ENCODE peak calls at places on chromosome 1, in ten cellular contexts. One of them, this sample, is unnamed.

GRCh38 chr1:230099435-230099834 is 32.4 kb downstream of the GALNT2 start:
- DNase-seq in activated CD4-positive, alpha-beta T cell treated with anti-CD3 and anti-CD28 coated beads for 24 hours: no peak
- DNase-seq in islet precursor cell: no peak
- DNase-seq in Daoy: no peak
- DNase-seq in lung microvascular endothelial cell: no peak
- DNase-seq in immature natural killer cell: no peak
- DNase-seq in heart left ventricle: no peak
- DNase-seq in AG04450: no peak
- DNase-seq in NCI-H1694: peak
- DNase-seq in stimulated activated CD8-positive, alpha-beta memory T cell treated with anti-CD3 and anti-CD28 coated beads, Interleukin-4, amount 100 ng/mL, for 4 hours: no peak
- DNase-seq in this sample: no peak

GRCh38 chr1:41837691-41838090 is 81.0 kb downstream of the HIVEP3 start:
- DNase-seq in activated CD4-positive, alpha-beta T cell treated with anti-CD3 and anti-CD28 coated beads for 24 hours: no peak
- DNase-seq in islet precursor cell: no peak
- DNase-seq in Daoy: no peak
- DNase-seq in lung microvascular endothelial cell: no peak
- DNase-seq in immature natural killer cell: no peak
- DNase-seq in heart left ventricle: no peak
- DNase-seq in AG04450: no peak
- DNase-seq in NCI-H1694: no peak
- DNase-seq in stimulated activated CD8-positive, alpha-beta memory T cell treated with anti-CD3 and anti-CD28 coated beads, Interleukin-4, amount 100 ng/mL, for 4 hours: no peak
- DNase-seq in this sample: no peak

GRCh38 chr1:147609358-147609757 is 61.0 kb downstream of the ACP6 start:
- DNase-seq in activated CD4-positive, alpha-beta T cell treated with anti-CD3 and anti-CD28 coated beads for 24 hours: no peak
- DNase-seq in islet precursor cell: no peak
- DNase-seq in Daoy: no peak
- DNase-seq in lung microvascular endothelial cell: no peak
- DNase-seq in immature natural killer cell: no peak
- DNase-seq in heart left ventricle: no peak
- DNase-seq in AG04450: no peak
- DNase-seq in NCI-H1694: no peak
- DNase-seq in stimulated activated CD8-positive, alpha-beta memory T cell treated with anti-CD3 and anti-CD28 coated beads, Interleukin-4, amount 100 ng/mL, for 4 hours: no peak
- DNase-seq in this sample: no peak

GRCh38 chr1:67570473-67571143 is 114.4 kb upstream of the GADD45A start:
- DNase-seq in activated CD4-positive, alpha-beta T cell treated with anti-CD3 and anti-CD28 coated beads for 24 hours: no peak
- DNase-seq in islet precursor cell: peak
- DNase-seq in Daoy: peak
- DNase-seq in lung microvascular endothelial cell: no peak
- DNase-seq in immature natural killer cell: no peak
- DNase-seq in heart left ventricle: no peak
- DNase-seq in AG04450: peak
- DNase-seq in NCI-H1694: no peak
- DNase-seq in stimulated activated CD8-positive, alpha-beta memory T cell treated with anti-CD3 and anti-CD28 coated beads, Interleukin-4, amount 100 ng/mL, for 4 hours: no peak
- DNase-seq in this sample: no peak

GRCh38 chr1:217026506-217026905 is 303.3 kb upstream of the ESRRG start:
- DNase-seq in activated CD4-positive, alpha-beta T cell treated with anti-CD3 and anti-CD28 coated beads for 24 hours: no peak
- DNase-seq in islet precursor cell: no peak
- DNase-seq in Daoy: no peak
- DNase-seq in lung microvascular endothelial cell: no peak
- DNase-seq in immature natural killer cell: no peak
- DNase-seq in heart left ventricle: no peak
- DNase-seq in AG04450: no peak
- DNase-seq in NCI-H1694: no peak
- DNase-seq in stimulated activated CD8-positive, alpha-beta memory T cell treated with anti-CD3 and anti-CD28 coated beads, Interleukin-4, amount 100 ng/mL, for 4 hours: no peak
- DNase-seq in this sample: no peak

GRCh38 chr1:77342745-77343144 is 60.9 kb downstream of the AK5 start:
- DNase-seq in activated CD4-positive, alpha-beta T cell treated with anti-CD3 and anti-CD28 coated beads for 24 hours: no peak
- DNase-seq in islet precursor cell: no peak
- DNase-seq in Daoy: no peak
- DNase-seq in lung microvascular endothelial cell: no peak
- DNase-seq in immature natural killer cell: no peak
- DNase-seq in heart left ventricle: no peak
- DNase-seq in AG04450: no peak
- DNase-seq in NCI-H1694: no peak
- DNase-seq in stimulated activated CD8-positive, alpha-beta memory T cell treated with anti-CD3 and anti-CD28 coated beads, Interleukin-4, amount 100 ng/mL, for 4 hours: no peak
- DNase-seq in this sample: no peak

GRCh38 chr1:210541680-210542358 is 213.1 kb downstream of the HHAT start:
- DNase-seq in activated CD4-positive, alpha-beta T cell treated with anti-CD3 and anti-CD28 coated beads for 24 hours: no peak
- DNase-seq in islet precursor cell: peak
- DNase-seq in Daoy: peak
- DNase-seq in lung microvascular endothelial cell: no peak
- DNase-seq in immature natural killer cell: no peak
- DNase-seq in heart left ventricle: no peak
- DNase-seq in AG04450: no peak
- DNase-seq in NCI-H1694: no peak
- DNase-seq in stimulated activated CD8-positive, alpha-beta memory T cell treated with anti-CD3 and anti-CD28 coated beads, Interleukin-4, amount 100 ng/mL, for 4 hours: no peak
- DNase-seq in this sample: no peak

GRCh38 chr1:101185421-101185820 is 51.4 kb upstream of the S1PR1 start:
- DNase-seq in activated CD4-positive, alpha-beta T cell treated with anti-CD3 and anti-CD28 coated beads for 24 hours: no peak
- DNase-seq in islet precursor cell: no peak
- DNase-seq in Daoy: no peak
- DNase-seq in lung microvascular endothelial cell: no peak
- DNase-seq in immature natural killer cell: no peak
- DNase-seq in heart left ventricle: no peak
- DNase-seq in AG04450: no peak
- DNase-seq in NCI-H1694: no peak
- DNase-seq in stimulated activated CD8-positive, alpha-beta memory T cell treated with anti-CD3 and anti-CD28 coated beads, Interleukin-4, amount 100 ng/mL, for 4 hours: no peak
- DNase-seq in this sample: no peak

GRCh38 chr1:37776946-37777516 is 12.1 kb upstream of the EPHA10 start:
- DNase-seq in activated CD4-positive, alpha-beta T cell treated with anti-CD3 and anti-CD28 coated beads for 24 hours: no peak
- DNase-seq in islet precursor cell: no peak
- DNase-seq in Daoy: no peak
- DNase-seq in lung microvascular endothelial cell: no peak
- DNase-seq in immature natural killer cell: no peak
- DNase-seq in heart left ventricle: no peak
- DNase-seq in AG04450: no peak
- DNase-seq in NCI-H1694: no peak
- DNase-seq in stimulated activated CD8-positive, alpha-beta memory T cell treated with anti-CD3 and anti-CD28 coated beads, Interleukin-4, amount 100 ng/mL, for 4 hours: no peak
- DNase-seq in this sample: no peak

GRCh38 chr1:194342484-194343262 is 1156.3 kb upstream of the B3GALT2 start:
- DNase-seq in activated CD4-positive, alpha-beta T cell treated with anti-CD3 and anti-CD28 coated beads for 24 hours: no peak
- DNase-seq in islet precursor cell: peak
- DNase-seq in Daoy: no peak
- DNase-seq in lung microvascular endothelial cell: no peak
- DNase-seq in immature natural killer cell: no peak
- DNase-seq in heart left ventricle: no peak
- DNase-seq in AG04450: no peak
- DNase-seq in NCI-H1694: no peak
- DNase-seq in stimulated activated CD8-positive, alpha-beta memory T cell treated with anti-CD3 and anti-CD28 coated beads, Interleukin-4, amount 100 ng/mL, for 4 hours: no peak
- DNase-seq in this sample: peak

GRCh38 chr1:22576148-22576544 is 12.9 kb downstream of the EPHA8 start:
- DNase-seq in activated CD4-positive, alpha-beta T cell treated with anti-CD3 and anti-CD28 coated beads for 24 hours: no peak
- DNase-seq in islet precursor cell: no peak
- DNase-seq in Daoy: no peak
- DNase-seq in lung microvascular endothelial cell: no peak
- DNase-seq in immature natural killer cell: no peak
- DNase-seq in heart left ventricle: no peak
- DNase-seq in AG04450: no peak
- DNase-seq in NCI-H1694: no peak
- DNase-seq in stimulated activated CD8-positive, alpha-beta memory T cell treated with anti-CD3 and anti-CD28 coated beads, Interleukin-4, amount 100 ng/mL, for 4 hours: no peak
- DNase-seq in this sample: no peak

GRCh38 chr1:29513357-29513756 is 277.0 kb downstream of the PTPRU start:
- DNase-seq in activated CD4-positive, alpha-beta T cell treated with anti-CD3 and anti-CD28 coated beads for 24 hours: no peak
- DNase-seq in islet precursor cell: peak
- DNase-seq in Daoy: peak
- DNase-seq in lung microvascular endothelial cell: peak
- DNase-seq in immature natural killer cell: no peak
- DNase-seq in heart left ventricle: no peak
- DNase-seq in AG04450: peak
- DNase-seq in NCI-H1694: peak
- DNase-seq in stimulated activated CD8-positive, alpha-beta memory T cell treated with anti-CD3 and anti-CD28 coated beads, Interleukin-4, amount 100 ng/mL, for 4 hours: no peak
- DNase-seq in this sample: peak

GRCh38 chr1:186681806-186682205 is 1.6 kb upstream of the PTGS2 start:
- DNase-seq in activated CD4-positive, alpha-beta T cell treated with anti-CD3 and anti-CD28 coated beads for 24 hours: no peak
- DNase-seq in islet precursor cell: no peak
- DNase-seq in Daoy: no peak
- DNase-seq in lung microvascular endothelial cell: peak
- DNase-seq in immature natural killer cell: no peak
- DNase-seq in heart left ventricle: no peak
- DNase-seq in AG04450: no peak
- DNase-seq in NCI-H1694: no peak
- DNase-seq in stimulated activated CD8-positive, alpha-beta memory T cell treated with anti-CD3 and anti-CD28 coated beads, Interleukin-4, amount 100 ng/mL, for 4 hours: no peak
- DNase-seq in this sample: no peak

GRCh38 chr1:87642581-87643129 is 314.0 kb downstream of the LMO4 start:
- DNase-seq in activated CD4-positive, alpha-beta T cell treated with anti-CD3 and anti-CD28 coated beads for 24 hours: no peak
- DNase-seq in islet precursor cell: peak
- DNase-seq in Daoy: peak
- DNase-seq in lung microvascular endothelial cell: no peak
- DNase-seq in immature natural killer cell: no peak
- DNase-seq in heart left ventricle: no peak
- DNase-seq in AG04450: no peak
- DNase-seq in NCI-H1694: no peak
- DNase-seq in stimulated activated CD8-positive, alpha-beta memory T cell treated with anti-CD3 and anti-CD28 coated beads, Interleukin-4, amount 100 ng/mL, for 4 hours: no peak
- DNase-seq in this sample: no peak